ENCODE peak calls at places on chromosomes 16 and 17, in eight cellular contexts. One of them, this sample, is unnamed.

GRCh38 chr16:68744744-68745280 is 7.7 kb downstream of the CDH1 start:
- DNase-seq in AG04450: no peak
- DNase-seq in fibroblast of the conjunctiva: no peak
- DNase-seq in nucleus accumbens: no peak
- DNase-seq in AG20443: no peak
- DNase-seq in fibroblast of gingiva: no peak
- DNase-seq in spleen: no peak
- DNase-seq in tibial nerve: no peak
- DNase-seq in this sample: no peak

GRCh38 chr17:54976316-54976715 is 7.8 kb downstream of the STXBP4 start:
- DNase-seq in fibroblast of gingiva: no peak
- DNase-seq in fibroblast of the conjunctiva: no peak
- DNase-seq in tibial nerve: no peak
- DNase-seq in AG20443: no peak
- DNase-seq in AG04450: no peak
- DNase-seq in spleen: no peak
- DNase-seq in nucleus accumbens: no peak
- DNase-seq in this sample: no peak

GRCh38 chr16:88312732-88313131 is 70.0 kb upstream of the ZNF469 start:
- DNase-seq in AG04450: no peak
- DNase-seq in spleen: no peak
- DNase-seq in nucleus accumbens: no peak
- DNase-seq in tibial nerve: no peak
- DNase-seq in fibroblast of the conjunctiva: no peak
- DNase-seq in AG20443: no peak
- DNase-seq in fibroblast of gingiva: no peak
- DNase-seq in this sample: no peak

GRCh38 chr17:16075949-16076348 is 76.3 kb downstream of the TTC19 start:
- DNase-seq in fibroblast of the conjunctiva: no peak
- DNase-seq in AG04450: no peak
- DNase-seq in spleen: no peak
- DNase-seq in tibial nerve: no peak
- DNase-seq in fibroblast of gingiva: no peak
- DNase-seq in AG20443: no peak
- DNase-seq in nucleus accumbens: no peak
- DNase-seq in this sample: no peak

GRCh38 chr16:69106491-69107291 is 1.2 kb downstream of the HAS3 start:
- DNase-seq in spleen: peak
- DNase-seq in nucleus accumbens: no peak
- DNase-seq in fibroblast of the conjunctiva: no peak
- DNase-seq in fibroblast of gingiva: no peak
- DNase-seq in tibial nerve: no peak
- DNase-seq in AG20443: peak
- DNase-seq in AG04450: no peak
- DNase-seq in this sample: peak

GRCh38 chr16:3187798-3188674 is at the start of gene OR1F1:
- DNase-seq in fibroblast of the conjunctiva: peak
- DNase-seq in tibial nerve: no peak
- DNase-seq in AG20443: peak
- DNase-seq in nucleus accumbens: no peak
- DNase-seq in fibroblast of gingiva: peak
- DNase-seq in spleen: peak
- DNase-seq in AG04450: no peak
- DNase-seq in this sample: peak

GRCh38 chr16:75494696-75495601 is at the start of gene CHST6:
- DNase-seq in AG04450: no peak
- DNase-seq in fibroblast of the conjunctiva: no peak
- DNase-seq in spleen: peak
- DNase-seq in AG20443: peak
- DNase-seq in fibroblast of gingiva: no peak
- DNase-seq in tibial nerve: no peak
- DNase-seq in nucleus accumbens: peak
- DNase-seq in this sample: peak

GRCh38 chr17:8650119-8650499 is 19.6 kb upstream of the MYH10 start:
- DNase-seq in AG04450: no peak
- DNase-seq in fibroblast of the conjunctiva: no peak
- DNase-seq in spleen: no peak
- DNase-seq in fibroblast of gingiva: no peak
- DNase-seq in AG20443: no peak
- DNase-seq in tibial nerve: no peak
- DNase-seq in nucleus accumbens: no peak
- DNase-seq in this sample: no peak

GRCh38 chr16:740764-741505 is at the start of gene CIAO3:
- DNase-seq in spleen: peak
- DNase-seq in nucleus accumbens: peak
- DNase-seq in fibroblast of gingiva: peak
- DNase-seq in tibial nerve: peak
- DNase-seq in AG04450: peak
- DNase-seq in AG20443: peak
- DNase-seq in fibroblast of the conjunctiva: peak
- DNase-seq in this sample: peak

GRCh38 chr16:87076950-87077749 is 240.0 kb downstream of the C16orf95 start:
- DNase-seq in tibial nerve: no peak
- DNase-seq in AG04450: peak
- DNase-seq in spleen: peak
- DNase-seq in nucleus accumbens: no peak
- DNase-seq in fibroblast of gingiva: peak
- DNase-seq in fibroblast of the conjunctiva: peak
- DNase-seq in AG20443: peak
- DNase-seq in this sample: peak

GRCh38 chr16:30837904-30838303 is 50.9 kb upstream of the ZNF629 start:
- DNase-seq in fibroblast of the conjunctiva: no peak
- DNase-seq in AG20443: no peak
- DNase-seq in AG04450: no peak
- DNase-seq in nucleus accumbens: no peak
- DNase-seq in fibroblast of gingiva: no peak
- DNase-seq in spleen: no peak
- DNase-seq in tibial nerve: no peak
- DNase-seq in this sample: no peak

GRCh38 chr17:8488931-8489330 is 53.2 kb downstream of the NDEL1 start:
- DNase-seq in spleen: no peak
- DNase-seq in fibroblast of the conjunctiva: peak
- DNase-seq in fibroblast of gingiva: peak
- DNase-seq in nucleus accumbens: no peak
- DNase-seq in AG20443: peak
- DNase-seq in tibial nerve: no peak
- DNase-seq in AG04450: peak
- DNase-seq in this sample: no peak

GRCh38 chr17:35900280-35900679 is 20.1 kb upstream of the CCL5 start:
- DNase-seq in spleen: no peak
- DNase-seq in fibroblast of gingiva: no peak
- DNase-seq in tibial nerve: no peak
- DNase-seq in nucleus accumbens: no peak
- DNase-seq in AG20443: no peak
- DNase-seq in AG04450: no peak
- DNase-seq in fibroblast of the conjunctiva: no peak
- DNase-seq in this sample: no peak

GRCh38 chr17:15999974-16000827 is 577 bp downstream of the TTC19 start:
- DNase-seq in spleen: no peak
- DNase-seq in tibial nerve: no peak
- DNase-seq in fibroblast of gingiva: peak
- DNase-seq in AG20443: peak
- DNase-seq in AG04450: no peak
- DNase-seq in fibroblast of the conjunctiva: no peak
- DNase-seq in nucleus accumbens: no peak
- DNase-seq in this sample: peak

GRCh38 chr17:50763716-50764450 is 3.4 kb downstream of the ANKRD40CL start:
- DNase-seq in AG20443: no peak
- DNase-seq in AG04450: no peak
- DNase-seq in tibial nerve: no peak
- DNase-seq in nucleus accumbens: no peak
- DNase-seq in fibroblast of gingiva: no peak
- DNase-seq in fibroblast of the conjunctiva: no peak
- DNase-seq in spleen: peak
- DNase-seq in this sample: peak

GRCh38 chr17:41518789-41519449 is at the start of gene KRT15:
- DNase-seq in nucleus accumbens: peak
- DNase-seq in fibroblast of the conjunctiva: no peak
- DNase-seq in AG20443: no peak
- DNase-seq in spleen: no peak
- DNase-seq in AG04450: no peak
- DNase-seq in fibroblast of gingiva: no peak
- DNase-seq in tibial nerve: no peak
- DNase-seq in this sample: no peak

GRCh38 chr16:79997257-79997656 is 396.7 kb upstream of the MAF start:
- DNase-seq in fibroblast of gingiva: no peak
- DNase-seq in AG20443: peak
- DNase-seq in spleen: no peak
- DNase-seq in tibial nerve: no peak
- DNase-seq in AG04450: peak
- DNase-seq in nucleus accumbens: no peak
- DNase-seq in fibroblast of the conjunctiva: no peak
- DNase-seq in this sample: peak

GRCh38 chr16:50402298-50402895 is 33.6 kb upstream of the BRD7 start:
- DNase-seq in AG20443: peak
- DNase-seq in AG04450: no peak
- DNase-seq in fibroblast of the conjunctiva: no peak
- DNase-seq in spleen: no peak
- DNase-seq in tibial nerve: no peak
- DNase-seq in fibroblast of gingiva: no peak
- DNase-seq in nucleus accumbens: no peak
- DNase-seq in this sample: no peak

GRCh38 chr17:31803494-31804213 is 55.4 kb downstream of the COPRS start:
- DNase-seq in spleen: no peak
- DNase-seq in AG20443: peak
- DNase-seq in tibial nerve: no peak
- DNase-seq in nucleus accumbens: no peak
- DNase-seq in AG04450: no peak
- DNase-seq in fibroblast of gingiva: no peak
- DNase-seq in fibroblast of the conjunctiva: no peak
- DNase-seq in this sample: no peak

GRCh38 chr17:75036643-75037268 is 10.0 kb downstream of the ATP5PD start:
- DNase-seq in AG04450: no peak
- DNase-seq in AG20443: peak
- DNase-seq in tibial nerve: peak
- DNase-seq in fibroblast of gingiva: peak
- DNase-seq in spleen: peak
- DNase-seq in nucleus accumbens: no peak
- DNase-seq in fibroblast of the conjunctiva: peak
- DNase-seq in this sample: peak

GRCh38 chr17:74545456-74546230 is at the start of gene CD300C:
- DNase-seq in fibroblast of the conjunctiva: no peak
- DNase-seq in fibroblast of gingiva: no peak
- DNase-seq in nucleus accumbens: no peak
- DNase-seq in AG04450: no peak
- DNase-seq in tibial nerve: no peak
- DNase-seq in AG20443: no peak
- DNase-seq in spleen: peak
- DNase-seq in this sample: no peak

GRCh38 chr17:35449371-35449931 is 885 bp upstream of the SLFN13 start:
- DNase-seq in AG20443: peak
- DNase-seq in AG04450: no peak
- DNase-seq in nucleus accumbens: no peak
- DNase-seq in fibroblast of the conjunctiva: no peak
- DNase-seq in fibroblast of gingiva: peak
- DNase-seq in tibial nerve: no peak
- DNase-seq in spleen: peak
- DNase-seq in this sample: no peak

This sample was measured in NCI-H82.